ENCODE peak calls at places on chromosomes 13 and 19, in nine cellular contexts. T is upper lobe of right lung, P is left colon, H is iris pigment epithelial cell, Y is germinal center, B is colonic mucosa, V is right cardiac atrium, S is NCI-H2171, Z is NCI-H2081 treated with DMSO at 0.1 percent for 48 hours. J is an unnamed sample.

GRCh38 chr13:50244913-50245574 is 229.8 kb downstream of the KCNRG start:
- DNase-seq in S (no peak), P (no peak), B (peak), H (peak), Z (no peak), T (no peak), Y (peak), V (no peak), J (no peak)

GRCh38 chr13:43686557-43686956 is 100.2 kb downstream of the ENOX1 start:
- DNase-seq in T (no peak), V (peak), B (no peak), Y (no peak), P (peak), H (peak), S (no peak), Z (no peak), J (peak)

GRCh38 chr13:99374994-99375805 is 68.0 kb upstream of the GPR183 start:
- DNase-seq in V (no peak), Z (no peak), T (no peak), S (no peak), H (no peak), B (peak), P (no peak), Y (peak), J (no peak)

GRCh38 chr19:37929512-37929911 is 22.5 kb downstream of the SIPA1L3 start:
- DNase-seq in S (no peak), B (no peak), Y (no peak), Z (no peak), V (no peak), T (no peak), P (no peak), H (no peak), J (no peak)

GRCh38 chr19:3336680-3337523 is 29.5 kb upstream of the NFIC start:
- DNase-seq in T (peak), Y (no peak), Z (no peak), V (peak), H (peak), B (peak), S (peak), P (peak), J (peak)

GRCh38 chr19:35223084-35223790 is 5.3 kb downstream of the FAM187B start:
- DNase-seq in Y (no peak), H (no peak), T (peak), P (no peak), Z (no peak), B (no peak), V (peak), S (no peak), J (no peak)

GRCh38 chr13:75685239-75685697 is 49.1 kb downstream of the LMO7 start:
- DNase-seq in V (no peak), Z (no peak), Y (no peak), T (no peak), S (no peak), H (peak), P (no peak), B (no peak), J (no peak)

GRCh38 chr19:45730389-45731288 is at the start of gene FBXO46:
- DNase-seq in Z (peak), H (peak), B (peak), S (peak), Y (peak), P (peak), V (peak), T (peak), J (peak)

GRCh38 chr19:32308436-32309077 is 36.9 kb upstream of the ZNF507 start:
- DNase-seq in P (no peak), Y (no peak), B (no peak), T (no peak), V (no peak), H (no peak), Z (no peak), S (no peak), J (no peak)

GRCh38 chr13:92941167-92941566 is 285.4 kb upstream of the GPC6 start:
- DNase-seq in T (no peak), Y (no peak), V (no peak), P (no peak), S (no peak), Z (no peak), H (no peak), B (no peak), J (no peak)

GRCh38 chr13:100100115-100100879 is 11.4 kb downstream of the PCCA start:
- DNase-seq in P (no peak), H (peak), T (no peak), Y (no peak), B (peak), S (no peak), V (no peak), Z (no peak), J (no peak)

GRCh38 chr19:2235396-2236284 is 489 bp downstream of the PLEKHJ1 start:
- DNase-seq in Z (no peak), P (peak), H (no peak), S (peak), T (peak), Y (no peak), B (peak), V (peak), J (peak)

GRCh38 chr19:8361921-8362793 is 1.8 kb upstream of the ANGPTL4 start:
- DNase-seq in Y (no peak), P (peak), Z (no peak), T (peak), H (peak), B (peak), S (no peak), V (peak), J (peak)

GRCh38 chr13:32427852-32428580 is at the start of gene N4BP2L1:
- DNase-seq in Z (no peak), S (peak), B (peak), V (peak), T (peak), P (peak), H (peak), Y (peak), J (peak)

GRCh38 chr13:42650470-42650869 is 76.5 kb downstream of the TNFSF11 start:
- DNase-seq in S (no peak), V (no peak), Z (no peak), T (no peak), B (no peak), H (no peak), P (no peak), Y (no peak), J (no peak)

GRCh38 chr19:7773841-7774240 is 10.8 kb downstream of the CLEC4M start:
- DNase-seq in Y (no peak), B (no peak), S (peak), P (no peak), V (no peak), H (no peak), Z (no peak), T (no peak), J (no peak)

GRCh38 chr13:111219306-111219705 is 101.1 kb upstream of the TEX29 start:
- DNase-seq in S (no peak), T (no peak), Z (no peak), Y (no peak), H (peak), B (no peak), P (no peak), V (peak), J (peak)

GRCh38 chr19:57465680-57466381 is 8.9 kb upstream of the VN1R1 start:
- DNase-seq in Y (peak), V (no peak), S (no peak), Z (no peak), H (peak), T (no peak), B (no peak), P (no peak), J (no peak)

GRCh38 chr13:99078014-99078771 is 100.3 kb upstream of the DOCK9 start:
- DNase-seq in S (no peak), P (no peak), V (no peak), B (no peak), H (no peak), T (no peak), Z (no peak), Y (no peak), J (no peak)

GRCh38 chr19:31140717-31141116 is 208.5 kb downstream of the TSHZ3 start:
- DNase-seq in Z (no peak), B (no peak), V (no peak), Y (no peak), T (no peak), H (peak), P (no peak), S (no peak), J (no peak)

GRCh38 chr19:48780684-48781391 is 25.5 kb downstream of the FGF21 start:
- DNase-seq in T (no peak), H (peak), V (no peak), S (no peak), Y (no peak), Z (no peak), B (no peak), P (no peak), J (no peak)

GRCh38 chr19:48152552-48152951 is 17.6 kb downstream of the LIG1 start:
- DNase-seq in T (no peak), Z (no peak), Y (peak), H (peak), B (peak), P (peak), V (peak), S (peak), J (peak)